ENCODE peak calls at places on chromosomes 11 and 22, in seven cellular contexts. X is NB4; E is ovary; W is AG04450; H is astrocyte; M is CD8-positive, alpha-beta T cell; P is endodermal cell. C is an unnamed sample.

GRCh38 chr11:11774928-11775327 is 66.8 kb upstream of the USP47 start:
- DNase-seq in X (no peak), E (no peak), W (no peak), H (no peak), M (no peak), P (no peak), C (no peak)

GRCh38 chr11:119378851-119379465 is 2.5 kb downstream of the USP2 start:
- DNase-seq in X (no peak), E (no peak), W (no peak), H (no peak), M (no peak), P (peak), C (no peak)

GRCh38 chr11:119306373-119306890 is 10.5 kb downstream of the MCAM start:
- DNase-seq in X (peak), E (peak), W (no peak), H (no peak), M (no peak), P (no peak), C (no peak)

GRCh38 chr11:12599408-12600143 is 74.6 kb upstream of the TEAD1 start:
- DNase-seq in X (peak), E (peak), W (no peak), H (no peak), M (peak), P (peak), C (peak)

GRCh38 chr11:116808262-116809175 is 14.6 kb downstream of the APOA4 start:
- DNase-seq in X (no peak), E (no peak), W (no peak), H (no peak), M (no peak), P (peak), C (peak)

GRCh38 chr11:57546869-57547518 is 9.6 kb downstream of the SMTNL1 start:
- DNase-seq in X (peak), E (no peak), W (no peak), H (no peak), M (no peak), P (peak), C (peak)

GRCh38 chr22:35677460-35678187 is 29.4 kb downstream of the APOL6 start:
- DNase-seq in X (no peak), E (no peak), W (no peak), H (no peak), M (no peak), P (no peak), C (no peak)

GRCh38 chr11:393219-394033 is 583 bp upstream of the PKP3 start:
- DNase-seq in X (peak), E (no peak), W (peak), H (peak), M (no peak), P (no peak), C (peak)

GRCh38 chr22:44672632-44673031 is 29.4 kb upstream of the PRR5 start:
- DNase-seq in X (no peak), E (no peak), W (no peak), H (no peak), M (no peak), P (no peak), C (no peak)

GRCh38 chr11:93921695-93922468 is 71.5 kb upstream of the VSTM5 start:
- DNase-seq in X (peak), E (no peak), W (peak), H (peak), M (no peak), P (peak), C (peak)

GRCh38 chr22:27385261-27385998 is 416.1 kb downstream of the MN1 start:
- DNase-seq in X (no peak), E (no peak), W (no peak), H (no peak), M (no peak), P (no peak), C (no peak)

GRCh38 chr11:61541568-61541967 is 33.0 kb downstream of the LRRC10B start:
- DNase-seq in X (peak), E (peak), W (no peak), H (peak), M (no peak), P (peak), C (no peak)

GRCh38 chr22:41876275-41876674 is 38.6 kb downstream of the SHISA8 start:
- DNase-seq in X (no peak), E (no peak), W (no peak), H (no peak), M (no peak), P (no peak), C (no peak)

GRCh38 chr11:130106381-130106780 is 36.7 kb downstream of the APLP2 start:
- DNase-seq in X (no peak), E (no peak), W (no peak), H (no peak), M (no peak), P (no peak), C (peak)

GRCh38 chr11:123822591-123822990 is 16.4 kb upstream of the OR6M1 start:
- DNase-seq in X (no peak), E (no peak), W (no peak), H (peak), M (no peak), P (no peak), C (peak)

GRCh38 chr11:20033806-20034205 is 126.5 kb downstream of the DBX1 start:
- DNase-seq in X (no peak), E (no peak), W (no peak), H (no peak), M (no peak), P (no peak), C (no peak)

GRCh38 chr11:46247090-46247489 is 30.4 kb upstream of the CREB3L1 start:
- DNase-seq in X (no peak), E (no peak), W (no peak), H (peak), M (no peak), P (no peak), C (no peak)

GRCh38 chr11:18540207-18541009 is 13.7 kb upstream of the TSG101 start:
- DNase-seq in X (peak), E (no peak), W (no peak), H (no peak), M (no peak), P (no peak), C (peak)

GRCh38 chr22:17884084-17884483 is 109.8 kb upstream of the BID start:
- DNase-seq in X (no peak), E (no peak), W (no peak), H (no peak), M (no peak), P (no peak), C (peak)

GRCh38 chr22:42273855-42274451 is 3.5 kb upstream of the TCF20 start:
- DNase-seq in X (peak), E (no peak), W (no peak), H (no peak), M (no peak), P (peak), C (no peak)

GRCh38 chr22:50088096-50088495 is 1.7 kb upstream of the MOV10L1 start:
- DNase-seq in X (no peak), E (no peak), W (no peak), H (no peak), M (no peak), P (no peak), C (no peak)

GRCh38 chr22:45645150-45645525 is 26.5 kb upstream of the ATXN10 start:
- DNase-seq in X (no peak), E (no peak), W (no peak), H (no peak), M (no peak), P (no peak), C (no peak)

GRCh38 chr11:78205691-78206090 is 17.0 kb downstream of the USP35 start:
- DNase-seq in X (no peak), E (no peak), W (no peak), H (no peak), M (no peak), P (no peak), C (no peak)

GRCh38 chr11:102664001-102664752 is 39.0 kb upstream of the MMP20 start:
- DNase-seq in X (peak), E (no peak), W (no peak), H (no peak), M (no peak), P (peak), C (no peak)

GRCh38 chr11:126163074-126163700 is 48.3 kb downstream of the RPUSD4 start:
- DNase-seq in X (no peak), E (peak), W (peak), H (peak), M (no peak), P (peak), C (peak)

GRCh38 chr11:62850911-62851806 is 11.8 kb upstream of the WDR74 start:
- DNase-seq in X (peak), E (no peak), W (no peak), H (no peak), M (no peak), P (peak), C (no peak)

GRCh38 chr22:28999510-29000224 is 62.0 kb downstream of the C22orf31 start:
- DNase-seq in X (no peak), E (no peak), W (no peak), H (no peak), M (no peak), P (no peak), C (no peak)

GRCh38 chr11:112042961-112043304 is 17.7 kb downstream of the DLAT start:
- DNase-seq in X (no peak), E (no peak), W (no peak), H (no peak), M (no peak), P (no peak), C (no peak)

GRCh38 chr11:120401506-120401905 is 65.3 kb downstream of the ARHGEF12 start:
- DNase-seq in X (no peak), E (no peak), W (no peak), H (no peak), M (no peak), P (no peak), C (peak)
- H3K4me3 ChIP-seq in X (no peak), E (no peak), W (peak), H (peak), M (no peak), P (no peak), C (peak)

GRCh38 chr11:65640483-65641207 is 2.7 kb downstream of the SIPA1 start:
- DNase-seq in X (peak), E (no peak), W (no peak), H (no peak), M (peak), P (no peak), C (no peak)
- H3K4me3 ChIP-seq in X (peak), E (no peak), W (no peak), H (no peak), M (peak), P (no peak), C (no peak)

GRCh38 chr11:76671236-76671590 is 666 bp upstream of the LRRC32 start:
- DNase-seq in X (no peak), E (no peak), W (no peak), H (no peak), M (no peak), P (no peak), C (no peak)

GRCh38 chr11:76674517-76675400 is 4.2 kb upstream of the LRRC32 start:
- DNase-seq in X (peak), E (no peak), W (no peak), H (no peak), M (no peak), P (no peak), C (no peak)

GRCh38 chr11:76671626-76672309 is 1.2 kb upstream of the LRRC32 start:
- DNase-seq in X (no peak), E (no peak), W (no peak), H (no peak), M (no peak), P (no peak), C (no peak)

GRCh38 chr11:76672431-76673163 is 2.0 kb upstream of the LRRC32 start:
- DNase-seq in X (peak), E (no peak), W (no peak), H (no peak), M (no peak), P (no peak), C (no peak)

GRCh38 chr11:76673164-76674142 is 2.9 kb upstream of the LRRC32 start:
- DNase-seq in X (no peak), E (no peak), W (no peak), H (no peak), M (no peak), P (no peak), C (no peak)
- H3K4me3 ChIP-seq in X (no peak), E (no peak), W (no peak), H (no peak), M (no peak), P (no peak), C (no peak)

DNA sequence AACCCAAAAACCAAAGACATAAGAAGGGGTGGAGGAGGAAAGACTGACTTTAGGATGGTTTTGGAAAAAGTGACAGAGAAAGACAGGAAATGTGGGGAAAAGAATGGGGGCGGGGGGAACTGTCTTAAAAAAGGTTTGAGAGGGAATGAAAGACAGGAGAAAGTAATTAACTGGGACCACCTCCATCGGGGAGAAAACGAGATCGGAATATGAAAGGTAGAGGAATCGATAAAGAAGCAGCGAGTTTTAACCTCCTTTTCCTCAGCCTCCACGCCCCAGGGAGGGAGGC is 522 bp downstream of the MTMR2 start:
- DNase-seq in X (no peak), E (no peak), W (no peak), H (no peak), M (peak), P (no peak), C (no peak)
- H3K4me3 ChIP-seq in X (peak), E (peak), W (peak), H (peak), M (peak), P (peak), C (peak)

DNA sequence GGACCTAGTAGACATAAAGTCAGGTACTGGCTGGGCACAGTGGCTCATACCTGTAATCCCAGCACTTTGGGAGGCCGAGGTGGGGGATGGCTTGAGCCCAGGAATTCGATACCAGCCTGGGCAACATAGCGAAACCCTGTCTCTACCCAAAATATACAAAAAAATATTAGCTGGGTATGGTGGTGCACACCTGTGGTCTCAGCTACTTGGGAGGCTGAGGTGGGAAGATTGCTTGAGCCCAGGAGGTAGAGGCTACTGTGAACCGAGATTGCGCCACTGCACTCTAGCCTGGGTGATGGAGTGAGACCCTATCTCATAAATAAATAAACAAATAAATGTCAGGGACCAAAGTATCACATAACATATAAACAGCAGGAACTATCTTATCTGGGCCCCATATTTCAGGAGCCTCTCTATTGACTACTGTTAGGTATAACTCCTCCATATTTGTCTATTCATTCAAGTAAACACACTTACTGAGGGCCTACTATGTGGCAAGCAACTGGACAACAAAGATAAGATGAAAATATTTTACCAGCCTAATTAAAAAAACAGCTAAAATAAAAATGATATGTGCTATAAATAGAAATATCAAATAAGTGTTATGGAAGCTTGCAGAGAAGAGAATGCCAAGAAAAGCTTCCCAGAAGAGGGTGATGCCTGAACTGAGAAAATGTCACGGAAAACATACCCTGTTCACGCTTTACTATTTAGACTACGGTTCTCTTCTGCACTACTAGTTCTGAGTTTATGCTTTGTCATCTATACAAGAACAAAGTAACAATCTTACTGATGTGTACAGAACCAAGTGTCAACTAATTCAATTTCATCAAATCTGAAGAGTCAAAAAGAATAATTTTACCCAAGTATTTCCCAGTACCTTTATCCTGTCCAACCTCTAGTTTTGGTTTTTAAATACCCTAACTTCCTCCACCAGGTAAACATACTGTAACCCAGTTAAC is 1.9 kb downstream of the NUP98 start:
- DNase-seq in X (no peak), E (no peak), W (no peak), H (no peak), M (no peak), P (no peak), C (no peak)
- H3K4me3 ChIP-seq in X (peak), E (peak), W (peak), H (peak), M (peak), P (peak), C (peak)

GRCh38 chr22:19764050-19764593 is 3.5 kb downstream of the TBX1 start:
- DNase-seq in X (no peak), E (no peak), W (no peak), H (no peak), M (no peak), P (no peak), C (no peak)

GRCh38 chr22:19764636-19765476 is 4.3 kb downstream of the TBX1 start:
- DNase-seq in X (no peak), E (no peak), W (no peak), H (no peak), M (no peak), P (no peak), C (no peak)

GRCh38 chr22:19762315-19763140 is 1.9 kb downstream of the TBX1 start:
- DNase-seq in X (peak), E (no peak), W (no peak), H (no peak), M (no peak), P (no peak), C (peak)

GRCh38 chr22:19761500-19762314 is 1.1 kb downstream of the TBX1 start:
- DNase-seq in X (peak), E (no peak), W (no peak), H (no peak), M (no peak), P (peak), C (peak)

GRCh38 chr22:19763141-19764049 is 2.8 kb downstream of the TBX1 start:
- DNase-seq in X (no peak), E (no peak), W (no peak), H (no peak), M (no peak), P (no peak), C (no peak)
- H3K4me3 ChIP-seq in X (no peak), E (no peak), W (no peak), H (no peak), M (no peak), P (no peak), C (peak)

C was measured in bronchial epithelial cell.